ENCODE peak calls at places on chromosomes 12 and 14, in ten cellular contexts. G is K562; N is tibial artery; D is ovary; R is transverse colon; P is CD8-positive, alpha-beta T cell; W is psoas muscle; V is pancreas; E is ascending aorta; Y is tibial nerve. A is an unnamed sample.

GRCh38 chr12:95323204-95323603 is 105.6 kb downstream of the VEZT start:
- DNase-seq in G (no peak), N (no peak), D (no peak), R (no peak), P (no peak), W (no peak), V (no peak), E (no peak), Y (no peak), A (no peak)

GRCh38 chr12:85519163-85519562 is 239.1 kb downstream of the ALX1 start:
- DNase-seq in G (no peak), N (no peak), D (no peak), R (no peak), P (no peak), W (no peak), V (no peak), E (no peak), Y (no peak), A (no peak)

GRCh38 chr14:44453433-44454171 is 53.5 kb downstream of the FSCB start:
- DNase-seq in G (no peak), N (no peak), D (no peak), R (no peak), P (no peak), W (no peak), V (no peak), E (no peak), Y (no peak), A (peak)

GRCh38 chr14:102968306-102968705 is 45.8 kb downstream of the AMN start:
- DNase-seq in G (no peak), N (no peak), D (no peak), R (no peak), P (no peak), W (no peak), V (no peak), E (no peak), Y (no peak), A (no peak)

GRCh38 chr12:82740129-82741000 is 53.7 kb downstream of the TMTC2 start:
- DNase-seq in G (no peak), N (no peak), D (no peak), R (no peak), P (no peak), W (no peak), V (no peak), E (no peak), Y (no peak), A (peak)

GRCh38 chr12:98503593-98504367 is 11.6 kb upstream of the TMPO start:
- DNase-seq in G (peak), N (peak), D (peak), R (peak), P (peak), W (peak), V (peak), E (peak), Y (peak), A (peak)

GRCh38 chr12:65740873-65741600 is 83.2 kb upstream of the HMGA2 start:
- DNase-seq in G (peak), N (peak), D (peak), R (peak), P (peak), W (peak), V (peak), E (no peak), Y (peak), A (peak)

GRCh38 chr14:54435500-54435981 is 5.6 kb downstream of the CNIH1 start:
- DNase-seq in G (peak), N (no peak), D (no peak), R (no peak), P (no peak), W (no peak), V (no peak), E (no peak), Y (no peak), A (peak)

GRCh38 chr12:73065913-73066312 is 793.7 kb downstream of the TRHDE start:
- DNase-seq in G (no peak), N (no peak), D (no peak), R (no peak), P (no peak), W (no peak), V (no peak), E (no peak), Y (no peak), A (no peak)

GRCh38 chr14:24179961-24180726 is 8.3 kb downstream of the REC8 start:
- DNase-seq in G (no peak), N (no peak), D (no peak), R (no peak), P (no peak), W (peak), V (no peak), E (no peak), Y (no peak), A (peak)

GRCh38 chr12:96108321-96108720 is 72.9 kb upstream of the LTA4H start:
- DNase-seq in G (no peak), N (peak), D (no peak), R (peak), P (peak), W (no peak), V (peak), E (no peak), Y (no peak), A (no peak)

GRCh38 chr12:53493610-53494391 is 5.5 kb downstream of the MAP3K12 start:
- DNase-seq in G (no peak), N (no peak), D (no peak), R (no peak), P (no peak), W (no peak), V (no peak), E (no peak), Y (no peak), A (no peak)

GRCh38 chr12:27183342-27183741 is 60.7 kb upstream of the STK38L start:
- DNase-seq in G (no peak), N (no peak), D (no peak), R (no peak), P (no peak), W (no peak), V (no peak), E (no peak), Y (no peak), A (no peak)
- H3K4me3 ChIP-seq in G (no peak), N (no peak), D (no peak), R (no peak), P (no peak), W (no peak), V (no peak), E (no peak), Y (no peak), A (no peak)

GRCh38 chr12:49609059-49609874 is 3.8 kb upstream of the FAM186B start:
- DNase-seq in G (no peak), N (no peak), D (no peak), R (no peak), P (no peak), W (no peak), V (no peak), E (no peak), Y (no peak), A (no peak)
- TF ChIP-seq CTCF in G (no peak), N (no peak), D (no peak), R (no peak), P (no peak), W (no peak), V (no peak), E (no peak), Y (no peak), A (no peak)

DNA sequence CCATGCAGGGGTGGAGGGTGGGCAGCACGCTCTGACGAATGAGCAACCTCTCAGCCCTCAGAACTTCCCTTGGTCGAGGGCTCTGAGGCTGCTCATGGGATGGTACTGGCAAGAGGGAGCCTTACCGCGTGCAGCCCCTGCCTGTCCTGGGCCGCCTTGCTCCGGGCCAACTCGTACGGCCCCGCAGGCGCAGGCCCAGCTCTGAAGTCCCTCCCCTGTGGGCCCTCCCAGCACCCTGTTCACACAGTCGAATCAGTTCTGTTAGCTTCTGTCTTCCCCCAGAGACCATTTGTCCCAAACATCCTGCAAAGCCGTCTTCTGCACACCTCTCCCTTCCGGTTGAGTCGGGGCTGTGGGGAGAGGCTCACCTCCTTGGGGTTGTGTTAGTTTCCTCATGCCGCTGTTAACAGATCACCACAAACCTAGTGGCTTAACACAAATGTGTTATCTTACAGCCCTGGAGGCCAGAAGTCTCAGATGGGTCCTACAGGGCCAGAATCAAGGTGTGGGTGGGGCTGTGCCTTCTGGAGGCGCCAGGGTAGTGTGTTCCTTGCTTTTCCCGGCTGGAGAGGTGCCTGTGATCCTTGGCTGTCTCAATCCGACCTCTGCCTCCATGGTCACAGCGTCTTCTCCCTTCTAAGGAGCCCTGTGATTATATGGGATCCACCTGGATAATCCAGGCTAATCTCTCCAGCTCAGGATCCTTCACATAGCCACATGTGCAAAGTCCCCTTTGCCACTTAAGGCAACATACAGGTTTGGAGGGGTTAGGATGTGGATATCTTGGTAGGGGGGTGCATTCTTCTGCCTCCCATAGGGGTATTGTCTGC is 901 bp upstream of the HVCN1 start:
- DNase-seq in G (peak), N (no peak), D (peak), R (peak), P (peak), W (peak), V (no peak), E (no peak), Y (no peak), A (no peak)
- H3K27ac ChIP-seq in G (peak), N (peak), D (peak), R (peak), P (peak), W (peak), V (peak), E (peak), Y (peak), A (no peak)

GRCh38 chr12:122886161-122886560 is 9.8 kb downstream of the VPS37B start:
- DNase-seq in G (no peak), N (no peak), D (no peak), R (no peak), P (no peak), W (no peak), V (no peak), E (peak), Y (no peak), A (no peak)

GRCh38 chr12:122886851-122887816 is 8.8 kb downstream of the VPS37B start:
- DNase-seq in G (peak), N (no peak), D (no peak), R (peak), P (no peak), W (no peak), V (peak), E (peak), Y (no peak), A (no peak)

GRCh38 chr12:122889658-122890561 is 6.0 kb downstream of the VPS37B start:
- DNase-seq in G (no peak), N (no peak), D (no peak), R (no peak), P (no peak), W (no peak), V (no peak), E (peak), Y (no peak), A (no peak)

GRCh38 chr12:122887817-122888212 is 8.1 kb downstream of the VPS37B start:
- DNase-seq in G (no peak), N (no peak), D (no peak), R (no peak), P (no peak), W (no peak), V (no peak), E (no peak), Y (no peak), A (no peak)

DNA sequence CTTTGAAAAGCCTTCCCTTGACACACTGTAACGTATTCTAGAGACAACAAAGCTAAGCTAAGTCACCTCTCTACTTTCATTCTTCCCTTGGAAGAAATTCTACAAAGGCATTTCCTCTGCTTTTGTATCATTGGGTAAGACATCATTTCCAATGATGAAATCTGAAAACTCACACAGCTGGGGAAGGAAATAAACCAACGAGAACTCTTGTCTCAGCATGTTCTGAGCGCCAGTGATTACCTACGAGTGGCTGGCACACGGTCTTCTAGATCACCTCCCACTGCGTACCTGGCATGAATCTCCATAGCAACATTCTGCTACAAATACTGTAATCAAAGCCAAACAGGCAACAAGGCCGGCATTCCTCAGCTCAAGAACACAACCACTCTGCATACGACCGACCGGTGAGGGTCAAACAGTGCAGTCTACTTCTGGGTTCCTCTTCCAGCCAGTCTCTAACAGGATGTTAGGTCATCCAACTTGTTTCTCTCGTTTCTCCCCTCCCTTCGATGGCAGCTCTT is 7.6 kb downstream of the VPS37B start:
- DNase-seq in G (no peak), N (no peak), D (no peak), R (peak), P (peak), W (no peak), V (peak), E (peak), Y (no peak), A (peak)
- H3K4me3 ChIP-seq in G (peak), N (peak), D (no peak), R (no peak), P (peak), W (peak), V (peak), E (peak), Y (no peak), A (peak)

DNA sequence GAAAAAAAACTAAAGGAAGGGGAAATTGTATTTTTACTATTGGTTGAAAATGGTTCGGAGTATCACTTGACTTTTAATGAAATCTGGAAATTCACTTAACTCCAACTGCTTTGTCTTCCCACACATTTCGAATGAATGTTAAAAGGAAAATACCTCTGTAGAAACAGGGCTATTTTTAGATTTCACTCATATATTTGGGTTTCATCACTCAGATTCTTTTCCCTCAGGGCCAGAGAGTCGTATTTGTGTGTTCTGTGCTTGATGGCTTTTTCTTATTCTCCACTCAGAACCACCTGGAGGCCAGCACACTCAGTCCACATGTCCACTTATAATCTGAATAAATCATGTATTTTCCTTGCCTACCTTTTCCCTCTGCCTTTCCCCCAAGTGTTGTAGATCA is 39.9 kb downstream of the DAAM1 start:
- DNase-seq in G (no peak), N (no peak), D (no peak), R (no peak), P (no peak), W (no peak), V (no peak), E (no peak), Y (no peak), A (no peak)
- TF ChIP-seq CTCF in G (no peak), N (no peak), D (no peak), R (no peak), P (no peak), W (no peak), V (no peak), E (no peak), Y (no peak), A (no peak)

DNA sequence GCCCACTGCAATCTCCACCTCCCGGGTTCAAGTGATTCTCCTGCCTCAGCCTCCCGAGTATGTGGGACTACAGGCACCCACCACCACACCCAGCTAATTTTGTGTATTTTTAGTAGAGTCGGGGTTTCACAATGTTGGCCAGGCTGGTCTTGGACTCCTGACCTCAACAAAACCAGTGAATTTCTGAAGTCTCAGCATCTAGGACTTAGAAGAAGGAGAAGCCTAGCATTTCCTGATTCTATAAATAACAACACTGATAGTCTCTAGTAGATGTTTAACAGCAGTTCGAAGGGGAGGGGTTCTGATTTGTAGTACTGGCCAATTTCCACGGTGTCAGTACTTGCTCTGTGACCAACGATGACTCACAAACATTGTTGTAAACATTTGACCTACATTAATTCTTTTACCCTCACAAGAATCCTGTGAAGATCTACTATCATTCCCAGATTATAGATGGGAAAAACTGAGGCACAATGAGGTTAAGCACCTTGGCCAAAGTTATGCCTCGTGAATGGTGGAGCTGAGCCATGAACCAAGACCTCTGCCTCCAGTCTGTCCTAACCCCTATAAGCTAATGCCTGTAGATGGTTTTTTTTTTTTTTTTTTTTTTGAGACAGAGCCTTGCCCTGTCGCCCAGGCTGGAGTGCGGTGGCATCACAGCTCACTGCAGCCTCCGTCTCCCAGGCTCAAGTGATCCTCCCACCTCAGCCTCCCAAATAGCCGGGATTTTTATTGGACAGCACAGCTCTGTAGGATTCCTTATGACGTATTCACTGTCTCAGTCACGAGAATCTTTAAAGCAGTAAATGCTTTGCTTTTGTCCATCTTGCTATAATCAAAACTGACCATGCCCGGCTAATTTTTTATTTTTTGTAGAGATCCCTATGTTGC is 5.2 kb downstream of the P2RX4 start:
- DNase-seq in G (peak), N (peak), D (no peak), R (no peak), P (no peak), W (no peak), V (peak), E (no peak), Y (no peak), A (no peak)
- H3K27ac ChIP-seq in G (no peak), N (peak), D (peak), R (peak), P (no peak), W (no peak), V (peak), E (peak), Y (peak), A (no peak)

GRCh38 chr14:68451676-68452387 is 341.0 kb downstream of the ZFP36L1 start:
- DNase-seq in G (no peak), N (peak), D (no peak), R (no peak), P (no peak), W (peak), V (no peak), E (peak), Y (peak), A (no peak)

GRCh38 chr14:68447581-68448281 is 345.1 kb downstream of the ZFP36L1 start:
- DNase-seq in G (no peak), N (no peak), D (no peak), R (no peak), P (no peak), W (no peak), V (no peak), E (no peak), Y (no peak), A (no peak)

GRCh38 chr14:68450391-68451120 is 342.3 kb downstream of the ZFP36L1 start:
- DNase-seq in G (no peak), N (no peak), D (no peak), R (no peak), P (no peak), W (no peak), V (no peak), E (no peak), Y (no peak), A (no peak)

GRCh38 chr14:68448379-68448778 is 344.5 kb downstream of the ZFP36L1 start:
- DNase-seq in G (no peak), N (no peak), D (no peak), R (no peak), P (no peak), W (no peak), V (no peak), E (no peak), Y (no peak), A (no peak)

GRCh38 chr14:68449565-68450295 is 343.1 kb downstream of the ZFP36L1 start:
- DNase-seq in G (no peak), N (no peak), D (no peak), R (no peak), P (no peak), W (no peak), V (no peak), E (no peak), Y (no peak), A (peak)
- H3K4me3 ChIP-seq in G (no peak), N (no peak), D (no peak), R (no peak), P (no peak), W (no peak), V (no peak), E (no peak), Y (no peak), A (no peak)

A was measured in A673.